ENCODE peak calls at places on chromosome 17, in four cellular contexts. V is K562, E is HepG2, L is HCT116. Q is an unnamed sample.
A peak's percentile ranks its signal among the peaks of the same experiment; 100 is the strongest.

GRCh38 chr17:8001976-8002645 is at the start of gene GUCY2D:
- DNase-seq in V (no peak), E (no peak), L (no peak), Q (no peak)

GRCh38 chr17:61580502-61580901 is 10.5 kb downstream of the NACA2 start:
- DNase-seq in V (no peak), E (no peak), L (no peak), Q (no peak)

GRCh38 chr17:63751806-63752205 is 10.2 kb upstream of the STRADA start:
- DNase-seq in V (no peak), E (no peak), L (no peak), Q (no peak)

GRCh38 chr17:15398291-15398690 is 56.9 kb upstream of the TEKT3 start:
- DNase-seq in V (no peak), E (no peak), L (peak; percentile 18), Q (peak; percentile 57)

GRCh38 chr17:57898487-57899311 is 48.9 kb upstream of the MRPS23 start:
- DNase-seq in V (no peak), E (peak; percentile 72), L (no peak), Q (peak; percentile 58)

GRCh38 chr17:81518113-81518784 is 5.7 kb upstream of the ACTG1 start:
- DNase-seq in V (no peak), E (no peak), L (no peak), Q (no peak)

GRCh38 chr17:54968954-54969400 is 412 bp downstream of the STXBP4 start:
- DNase-seq in V (peak; percentile 41), E (peak; percentile 32), L (no peak), Q (peak; percentile 69)

GRCh38 chr17:19301274-19301946 is 61.1 kb downstream of the B9D1 start:
- DNase-seq in V (no peak), E (no peak), L (no peak), Q (no peak)

GRCh38 chr17:75077490-75078096 is 10.2 kb upstream of the SLC16A5 start:
- DNase-seq in V (no peak), E (no peak), L (no peak), Q (no peak)

GRCh38 chr17:63116967-63117366 is 150.9 kb downstream of the TANC2 start:
- DNase-seq in V (no peak), E (no peak), L (no peak), Q (peak; percentile 83)

GRCh38 chr17:41196068-41196467 is 6.4 kb downstream of the KRTAP9-1 start:
- DNase-seq in V (no peak), E (no peak), L (no peak), Q (no peak)

GRCh38 chr17:47950448-47950847 is 7.2 kb downstream of the PRR15L start:
- DNase-seq in V (no peak), E (peak; percentile 36), L (no peak), Q (no peak)

GRCh38 chr17:38925263-38925995 is at the start of gene LASP1NB:
- DNase-seq in V (no peak), E (no peak), L (no peak), Q (peak; percentile 93)

GRCh38 chr17:58335061-58335731 is 6.6 kb upstream of the TSPOAP1 start:
- DNase-seq in V (peak; percentile 64), E (no peak), L (no peak), Q (no peak)

GRCh38 chr17:68909066-68909465 is 46.1 kb downstream of the ABCA8 start:
- DNase-seq in V (peak; percentile 51), E (peak; percentile 16), L (peak; percentile 80), Q (no peak)

GRCh38 chr17:19720631-19721426 is 4.4 kb upstream of the SLC47A2 start:
- DNase-seq in V (no peak), E (peak; percentile 68), L (no peak), Q (no peak)

GRCh38 chr17:8289103-8289397 is 580 bp downstream of the RANGRF start:
- DNase-seq in V (no peak), E (no peak), L (peak; percentile 7), Q (no peak)

GRCh38 chr17:15926039-15926740 is 18.7 kb upstream of the ADORA2B start:
- DNase-seq in V (no peak), E (no peak), L (no peak), Q (peak; percentile 43)

GRCh38 chr17:82097187-82097918 is 683 bp downstream of the FASN start:
- DNase-seq in V (peak; percentile 71), E (no peak), L (no peak), Q (peak; percentile 91)

GRCh38 chr17:67111808-67112207 is 67.5 kb downstream of the CACNG1 start:
- DNase-seq in V (no peak), E (no peak), L (no peak), Q (no peak)

GRCh38 chr17:48499248-48499647 is 31.6 kb downstream of the HOXB1 start:
- DNase-seq in V (no peak), E (no peak), L (no peak), Q (no peak)

GRCh38 chr17:82775033-82775823 is 23.4 kb downstream of the TBCD start:
- DNase-seq in V (peak; percentile 41), E (peak; percentile 51), L (peak; percentile 24), Q (peak; percentile 41)

GRCh38 chr17:81890447-81891302 is 711 bp downstream of the ALYREF start:
- DNase-seq in V (peak; percentile 48), E (no peak), L (no peak), Q (peak; percentile 76)

GRCh38 chr17:79075433-79075805 is 795 bp downstream of the ENGASE start:
- DNase-seq in V (no peak), E (no peak), L (no peak), Q (no peak)
- TF ChIP-seq ELF1 in V (no peak), E (no peak), L (no peak), Q (no peak)

DNA sequence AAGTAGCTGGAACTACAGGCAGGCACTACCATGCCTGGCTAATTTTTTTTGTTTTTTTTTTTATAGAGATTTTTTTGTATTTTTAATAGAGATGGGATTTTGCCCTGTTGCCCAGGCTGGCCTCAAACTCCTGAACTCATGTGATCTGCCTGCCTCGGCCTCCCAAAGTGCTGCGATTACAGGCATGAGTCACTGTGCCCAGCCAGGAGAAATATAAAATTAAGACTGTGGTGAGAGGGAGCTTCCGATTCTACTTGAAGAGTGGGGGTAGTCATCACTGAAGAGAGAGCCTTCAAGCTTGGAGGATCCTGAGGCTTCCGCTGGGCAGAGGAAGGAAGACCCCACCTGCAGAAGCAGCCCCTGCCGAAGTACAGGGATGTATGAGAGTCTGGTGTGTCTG is 34.4 kb upstream of the RGS9 start:
- DNase-seq in V (no peak), E (no peak), L (no peak), Q (no peak)
- TF ChIP-seq ELF1 in V (no peak), E (no peak), L (no peak), Q (no peak)

GRCh38 chr17:6701719-6702118 is 11.4 kb downstream of the SLC13A5 start:
- DNase-seq in V (peak; percentile 67), E (peak; percentile 61), L (peak; percentile 33), Q (peak; percentile 73)
- TF ChIP-seq ELF1 in V (no peak), E (no peak), L (no peak), Q (no peak)

GRCh38 chr17:76384222-76384986 is at the start of gene SPHK1:
- DNase-seq in V (peak; percentile 91), E (peak; percentile 74), L (peak; percentile 51), Q (peak; percentile 91)
- TF ChIP-seq ELF1 in V (no peak), E (no peak), L (no peak), Q (no peak)

DNA sequence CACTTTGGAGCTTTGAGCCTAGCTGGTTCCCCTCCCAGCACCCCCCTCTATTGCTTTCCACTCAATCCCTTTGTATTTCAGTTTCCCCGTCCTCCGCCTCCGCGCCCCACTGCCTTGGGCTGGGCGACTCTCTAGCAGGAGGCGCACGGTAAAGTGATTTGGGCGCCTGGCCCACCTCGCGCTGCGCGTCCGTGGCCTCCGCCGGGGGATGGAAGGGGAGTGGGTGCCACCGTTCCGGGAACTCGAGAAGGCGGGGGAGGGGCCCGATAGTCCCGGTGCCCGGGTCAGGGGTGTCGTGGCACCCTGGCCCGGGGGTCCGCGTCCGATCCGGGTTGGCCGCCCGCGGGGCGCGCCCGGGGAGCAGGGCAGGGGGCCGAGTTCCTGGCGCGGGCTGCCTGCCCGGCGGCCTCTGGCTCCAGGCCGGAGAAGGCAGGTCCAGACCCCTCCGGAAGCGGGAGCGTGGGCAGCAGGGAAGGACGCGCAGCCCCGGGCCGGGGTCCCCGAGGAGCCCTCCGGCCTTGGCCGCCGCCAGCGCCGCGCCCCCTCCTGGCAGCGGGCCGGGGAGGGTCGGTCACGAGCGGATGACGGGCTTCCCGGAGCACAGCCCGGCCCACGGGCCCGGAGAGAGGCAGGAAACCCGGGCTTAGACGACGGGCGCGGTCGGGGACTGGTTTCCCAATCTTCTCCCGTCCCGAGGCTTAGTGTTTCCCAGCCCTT is 15.8 kb downstream of the MEOX1 start:
- DNase-seq in V (no peak), E (no peak), L (no peak), Q (peak; percentile 84)
- TF ChIP-seq ELF1 in V (no peak), E (no peak), L (no peak), Q (no peak)

DNA sequence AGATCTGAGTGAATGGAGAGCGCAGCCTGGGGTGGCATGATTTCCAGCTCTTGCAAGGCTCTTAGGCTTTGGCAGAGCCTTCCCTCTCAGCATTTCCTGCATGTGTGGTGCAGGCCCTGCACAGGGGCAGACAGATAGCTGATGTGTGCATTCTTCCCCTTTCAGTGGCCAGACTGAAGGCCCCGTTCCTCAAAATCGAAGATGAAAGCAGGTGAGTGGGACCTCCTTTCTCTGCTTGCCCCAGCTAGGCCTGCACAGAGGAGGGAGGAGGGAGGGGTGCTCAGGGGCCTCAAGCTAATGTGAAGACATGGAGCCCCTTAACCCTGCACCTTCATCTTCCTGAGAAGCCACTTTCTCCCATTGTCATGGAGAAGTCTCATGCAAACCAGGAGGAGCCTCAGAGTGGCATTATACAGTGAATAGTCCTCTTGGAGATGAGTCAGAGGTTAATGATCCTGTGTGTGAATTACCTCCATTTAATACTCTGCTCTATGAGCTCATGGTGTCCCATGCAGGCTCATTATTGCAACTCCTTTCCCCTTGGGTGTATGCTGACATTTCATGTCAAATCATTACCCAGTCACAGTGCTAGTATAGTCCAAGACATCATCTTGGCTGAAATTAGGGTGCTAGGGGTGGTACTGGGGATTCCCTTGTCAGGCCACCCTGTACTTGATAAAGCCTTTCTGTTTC is 20.4 kb upstream of the ADAM11 start:
- DNase-seq in V (no peak), E (no peak), L (no peak), Q (no peak)
- TF ChIP-seq ELF1 in V (no peak), E (no peak), L (no peak), Q (no peak)

GRCh38 chr17:39960406-39961053 is 2.3 kb upstream of the GSDMA start:
- DNase-seq in V (no peak), E (peak; percentile 72), L (no peak), Q (no peak)
- TF ChIP-seq ELF1 in V (no peak), E (no peak), L (no peak), Q (no peak)

GRCh38 chr17:70241071-70241470 is 71.7 kb downstream of the KCNJ2 start:
- DNase-seq in V (no peak), E (no peak), L (no peak), Q (no peak)
- TF ChIP-seq ELF1 in V (no peak), E (no peak), L (no peak), Q (no peak)

DNA sequence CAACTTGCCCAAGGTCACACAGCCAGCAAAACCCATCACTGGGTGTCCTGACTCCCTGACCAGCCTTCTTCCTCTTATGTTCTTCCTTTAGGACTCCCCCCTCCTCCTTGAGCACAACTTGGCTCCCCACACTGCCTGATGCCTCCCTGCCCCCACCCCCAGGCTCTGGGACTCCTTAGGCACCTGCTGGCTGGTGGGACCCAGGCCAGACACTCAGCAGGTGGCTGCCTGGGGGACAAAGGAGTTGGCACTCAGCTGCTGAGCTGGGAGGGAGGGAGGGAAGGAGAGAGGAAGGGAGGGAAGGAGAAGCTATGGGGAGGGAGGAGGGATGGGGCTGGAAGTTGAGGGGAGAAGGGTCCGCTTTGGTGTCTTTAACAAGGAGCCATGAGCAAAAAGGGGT is 8.0 kb downstream of the SEZ6 start:
- DNase-seq in V (no peak), E (no peak), L (no peak), Q (no peak)
- TF ChIP-seq ELF1 in V (no peak), E (no peak), L (no peak), Q (no peak)